ENCODE peak calls at places on chromosomes 3 and 15, in four cellular contexts. K, D, M and C are unnamed samples.

GRCh38 chr3:33982269-33982798 is 183.9 kb downstream of the PDCD6IP start:
- DNase-seq in K (no peak), D (no peak), M (no peak), C (no peak)

GRCh38 chr3:45275006-45275704 is 49.1 kb upstream of the TMEM158 start:
- DNase-seq in D (no peak), K (no peak), M (no peak), C (no peak)

GRCh38 chr3:33718595-33718907 is 497 bp upstream of the CLASP2 start:
- DNase-seq in K (no peak), D (no peak), M (no peak), C (no peak)

GRCh38 chr3:183253961-183254815 is 1.1 kb downstream of the B3GNT5 start:
- DNase-seq in K (no peak), D (peak), M (no peak), C (peak)

GRCh38 chr3:113166719-113167492 is 44.5 kb upstream of the BOC start:
- DNase-seq in D (no peak), M (no peak), K (no peak), C (peak)

GRCh38 chr15:39936187-39936586 is 2.3 kb downstream of the EIF2AK4 start:
- DNase-seq in M (no peak), D (no peak), K (no peak), C (no peak)

GRCh38 chr15:55290361-55291057 is 896 bp upstream of the RAB27A start:
- DNase-seq in D (peak), K (peak), M (no peak), C (peak)

GRCh38 chr3:117263735-117264134 is 554.2 kb downstream of the TUSC7 start:
- DNase-seq in M (no peak), K (no peak), D (no peak), C (no peak)

GRCh38 chr3:161314836-161315391 is 56.4 kb downstream of the SPTSSB start:
- DNase-seq in K (no peak), D (no peak), M (no peak), C (no peak)
- TF ChIP-seq ETV6 in K (no peak), D (no peak), M (no peak), C (no peak)

GRCh38 chr3:195698325-195699147 is 22.2 kb upstream of the MUC20 start:
- DNase-seq in K (no peak), D (no peak), M (no peak), C (no peak)
- TF ChIP-seq ETV6 in K (no peak), D (no peak), M (no peak), C (no peak)

GRCh38 chr3:104988491-104988890 is 378.2 kb upstream of the ALCAM start:
- DNase-seq in K (no peak), D (no peak), M (no peak), C (no peak)

GRCh38 chr3:104992618-104993017 is 374.1 kb upstream of the ALCAM start:
- DNase-seq in K (no peak), M (no peak), D (no peak), C (no peak)

GRCh38 chr3:104990758-104991157 is 376.0 kb upstream of the ALCAM start:
- DNase-seq in D (no peak), K (no peak), M (no peak), C (no peak)

GRCh38 chr3:104987859-104988258 is 378.9 kb upstream of the ALCAM start:
- DNase-seq in D (no peak), M (no peak), K (no peak), C (no peak)

DNA sequence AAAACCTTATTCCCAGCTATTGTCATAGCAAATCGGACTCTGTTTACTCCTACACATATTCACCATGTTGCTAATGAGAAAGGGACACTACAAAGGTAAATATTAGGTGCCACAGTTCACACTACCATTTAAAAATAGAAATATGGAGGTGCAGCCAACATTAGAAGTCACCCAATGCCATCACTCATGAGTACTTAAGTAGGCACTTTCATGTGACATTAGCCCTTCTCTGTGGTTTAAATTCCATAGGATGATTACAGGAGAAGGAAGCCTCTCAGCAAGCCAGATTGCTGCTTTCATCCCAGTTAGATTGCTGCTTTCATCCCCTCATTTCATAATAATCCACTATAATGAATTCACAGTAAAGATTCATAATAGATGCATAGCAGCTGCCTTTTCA is 376.8 kb upstream of the ALCAM start:
- DNase-seq in D (no peak), K (no peak), M (no peak), C (no peak)
- TF ChIP-seq ETV6 in D (no peak), K (no peak), M (no peak), C (no peak)

GRCh38 chr15:76398702-76399101 is 62.1 kb downstream of the ISL2 start:
- DNase-seq in D (no peak), M (no peak), K (no peak), C (no peak)

GRCh38 chr15:76393614-76394013 is 57.0 kb downstream of the ISL2 start:
- DNase-seq in M (no peak), K (no peak), D (no peak), C (no peak)

GRCh38 chr15:76401285-76401684 is 64.7 kb downstream of the ISL2 start:
- DNase-seq in K (no peak), D (no peak), M (no peak), C (no peak)

DNA sequence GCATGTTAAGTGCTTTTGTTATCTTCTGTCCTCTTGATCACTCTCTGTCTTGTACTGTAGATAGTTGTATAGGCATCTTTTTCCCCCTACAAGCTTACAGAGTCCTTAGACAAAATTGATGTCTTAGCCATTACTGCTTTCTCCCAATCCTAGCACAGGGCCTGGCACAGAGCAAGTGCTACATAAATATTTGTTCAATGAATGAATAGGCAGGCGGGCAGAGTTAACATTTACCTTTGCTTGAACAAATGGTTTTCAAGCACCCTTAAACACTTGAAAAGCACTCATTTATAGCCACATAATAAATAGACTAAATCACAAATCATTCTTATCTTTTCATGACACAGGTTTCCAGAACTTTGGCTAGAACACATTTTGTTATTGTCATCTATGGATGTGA is 61.7 kb downstream of the ISL2 start:
- DNase-seq in D (no peak), M (no peak), K (no peak), C (no peak)
- TF ChIP-seq ETV6 in D (no peak), M (no peak), K (no peak), C (no peak)

GRCh38 chr15:91268510-91268909 is 168.5 kb downstream of the SV2B start:
- DNase-seq in D (peak), M (no peak), K (no peak), C (peak)
- TF ChIP-seq ETV6 in D (no peak), M (no peak), K (no peak), C (no peak)